ENCODE peak calls at places on chromosomes 11 and 22, in six cellular contexts. One of them, this sample, is unnamed.

GRCh38 chr11:46332568-46333128 is 14.6 kb upstream of the DGKZ start:
- DNase-seq in aorta: no peak
- DNase-seq in germinal center: peak
- DNase-seq in HepG2: no peak
- DNase-seq in Daoy: no peak
- DNase-seq in AG20443: no peak
- DNase-seq in this sample: no peak

GRCh38 chr11:77542296-77542695 is 47.5 kb upstream of the AQP11 start:
- DNase-seq in germinal center: no peak
- DNase-seq in Daoy: no peak
- DNase-seq in HepG2: no peak
- DNase-seq in aorta: no peak
- DNase-seq in AG20443: peak
- DNase-seq in this sample: peak

GRCh38 chr22:31083377-31083768 is 2.3 kb downstream of the SMTN start:
- DNase-seq in Daoy: no peak
- DNase-seq in aorta: peak
- DNase-seq in HepG2: no peak
- DNase-seq in AG20443: no peak
- DNase-seq in germinal center: no peak
- DNase-seq in this sample: no peak

GRCh38 chr22:49013707-49014106 is 814.0 kb downstream of the BRD1 start:
- DNase-seq in AG20443: no peak
- DNase-seq in germinal center: no peak
- DNase-seq in HepG2: no peak
- DNase-seq in aorta: peak
- DNase-seq in Daoy: no peak
- DNase-seq in this sample: no peak

GRCh38 chr11:65291613-65292012 is 23.1 kb upstream of the CDC42EP2 start:
- DNase-seq in Daoy: no peak
- DNase-seq in HepG2: peak
- DNase-seq in AG20443: peak
- DNase-seq in germinal center: no peak
- DNase-seq in aorta: no peak
- DNase-seq in this sample: peak

GRCh38 chr11:8201524-8202365 is 32.9 kb upstream of the RIC3 start:
- DNase-seq in aorta: no peak
- DNase-seq in HepG2: no peak
- DNase-seq in Daoy: no peak
- DNase-seq in germinal center: peak
- DNase-seq in AG20443: no peak
- DNase-seq in this sample: no peak

GRCh38 chr11:104852811-104853210 is 45.4 kb downstream of the CASP12 start:
- DNase-seq in HepG2: no peak
- DNase-seq in germinal center: no peak
- DNase-seq in aorta: no peak
- DNase-seq in AG20443: no peak
- DNase-seq in Daoy: no peak
- DNase-seq in this sample: no peak

GRCh38 chr22:19105456-19105855 is 16.8 kb downstream of the DGCR2 start:
- DNase-seq in germinal center: no peak
- DNase-seq in aorta: no peak
- DNase-seq in AG20443: no peak
- DNase-seq in Daoy: no peak
- DNase-seq in HepG2: no peak
- DNase-seq in this sample: no peak

GRCh38 chr11:63876616-63877015 is 37.7 kb downstream of the MARK2 start:
- DNase-seq in HepG2: no peak
- DNase-seq in Daoy: no peak
- DNase-seq in AG20443: no peak
- DNase-seq in germinal center: no peak
- DNase-seq in aorta: no peak
- DNase-seq in this sample: no peak

This sample was measured in AG10803.